ENCODE peak calls at places on chromosomes 12 and 14, in four cellular contexts. G is K562, J is GM12878, D is HepG2. H is an unnamed sample.

GRCh38 chr14:77467801-77468200 is 9.9 kb downstream of the AHSA1 start:
- DNase-seq in G (no peak), J (no peak), D (no peak), H (no peak)

GRCh38 chr14:68247867-68248266 is 428.3 kb downstream of the RAD51B start:
- DNase-seq in G (no peak), J (no peak), D (no peak), H (no peak)

GRCh38 chr14:37602605-37603453 is 7.4 kb downstream of the TTC6 start:
- DNase-seq in G (no peak), J (no peak), D (peak), H (no peak)

GRCh38 chr12:132886529-132887477 is 602 bp downstream of the CHFR start:
- DNase-seq in G (peak), J (no peak), D (peak), H (peak)

GRCh38 chr12:47689215-47689614 is 16.6 kb downstream of the RPAP3 start:
- DNase-seq in G (no peak), J (no peak), D (no peak), H (no peak)

GRCh38 chr12:123106640-123107359 is 44.1 kb downstream of the PITPNM2 start:
- DNase-seq in G (peak), J (no peak), D (no peak), H (no peak)

GRCh38 chr14:98598576-98598975 is 673.4 kb downstream of the BCL11B start:
- DNase-seq in G (no peak), J (no peak), D (no peak), H (no peak)

GRCh38 chr12:11863988-11864387 is 206.8 kb upstream of the BCL2L14 start:
- DNase-seq in G (no peak), J (no peak), D (no peak), H (no peak)

GRCh38 chr12:129486931-129487330 is 416.9 kb downstream of the TMEM132D start:
- DNase-seq in G (no peak), J (no peak), D (no peak), H (no peak)

GRCh38 chr12:101962486-101962885 is 85.1 kb downstream of the DRAM1 start:
- DNase-seq in G (no peak), J (no peak), D (no peak), H (no peak)

GRCh38 chr14:68782091-68782981 is 10.5 kb downstream of the ZFP36L1 start:
- DNase-seq in G (no peak), J (no peak), D (no peak), H (no peak)

GRCh38 chr14:68293404-68293803 is 473.8 kb downstream of the RAD51B start:
- DNase-seq in G (no peak), J (no peak), D (no peak), H (no peak)

GRCh38 chr12:87092421-87092820 is 836.2 kb upstream of the MGAT4C start:
- DNase-seq in G (no peak), J (no peak), D (no peak), H (no peak)

GRCh38 chr14:77151918-77152588 is 10.5 kb upstream of the ZDHHC22 start:
- DNase-seq in G (peak), J (no peak), D (no peak), H (no peak)

GRCh38 chr12:101243074-101243473 is 33.0 kb upstream of the SLC5A8 start:
- DNase-seq in G (no peak), J (no peak), D (no peak), H (no peak)

GRCh38 chr14:24694680-24695079 is 60.7 kb upstream of the GZMB start:
- DNase-seq in G (no peak), J (no peak), D (no peak), H (no peak)

GRCh38 chr14:94342334-94342934 is 19.3 kb upstream of the SERPINA6 start:
- DNase-seq in G (no peak), J (no peak), D (peak), H (no peak)

GRCh38 chr12:62799126-62799736 is 135.7 kb downstream of the PPM1H start:
- DNase-seq in G (peak), J (no peak), D (peak), H (peak)

GRCh38 chr12:127267128-127267527 is 999.8 kb upstream of the TMEM132C start:
- DNase-seq in G (no peak), J (no peak), D (no peak), H (no peak)

GRCh38 chr12:127263621-127264020 is 1003.3 kb upstream of the TMEM132C start:
- DNase-seq in G (no peak), J (no peak), D (no peak), H (no peak)

GRCh38 chr12:127260531-127260930 is 1006.4 kb upstream of the TMEM132C start:
- DNase-seq in G (no peak), J (no peak), D (no peak), H (no peak)

GRCh38 chr12:127260959-127261358 is 1006.0 kb upstream of the TMEM132C start:
- DNase-seq in G (no peak), J (no peak), D (no peak), H (no peak)

DNA sequence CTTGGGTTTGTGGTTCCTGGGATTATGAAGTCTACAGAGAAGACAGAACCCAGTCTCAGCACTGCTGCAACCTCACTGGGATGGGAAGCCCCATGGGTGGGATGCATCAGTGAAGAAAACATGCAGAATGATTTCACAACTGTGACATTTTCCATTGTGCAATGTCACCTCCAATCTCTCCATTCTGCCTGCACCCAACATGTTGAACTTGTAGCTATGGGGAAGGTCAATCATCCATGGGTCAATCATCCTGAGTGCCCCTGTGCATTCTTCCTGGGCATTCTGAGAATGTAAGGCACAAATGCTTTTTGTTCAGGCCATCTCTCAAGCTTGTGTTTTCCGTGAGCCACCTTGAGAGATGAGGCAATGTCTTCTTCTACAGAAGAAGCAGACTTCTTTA is 1004.3 kb upstream of the TMEM132C start:
- DNase-seq in G (no peak), J (no peak), D (no peak), H (no peak)
- TF ChIP-seq FOXM1 in G (no peak), J (no peak), D (no peak), H (no peak)

GRCh38 chr12:124919646-124920352 is 5.3 kb upstream of the UBC start:
- DNase-seq in G (no peak), J (peak), D (no peak), H (no peak)

GRCh38 chr12:124923906-124924734 is 9.7 kb upstream of the UBC start:
- DNase-seq in G (no peak), J (no peak), D (no peak), H (no peak)

GRCh38 chr12:124917841-124918621 is 3.6 kb upstream of the UBC start:
- DNase-seq in G (no peak), J (no peak), D (peak), H (no peak)

GRCh38 chr12:124920353-124920935 is 6.0 kb upstream of the UBC start:
- DNase-seq in G (no peak), J (no peak), D (no peak), H (no peak)

GRCh38 chr12:124921200-124922008 is 7.0 kb upstream of the UBC start:
- DNase-seq in G (peak), J (peak), D (peak), H (no peak)
- TF ChIP-seq TARDBP in G (no peak), J (peak), D (no peak), H (no peak)

GRCh38 chr14:103845327-103845726 is 2.0 kb downstream of the PPP1R13B start:
- DNase-seq in G (no peak), J (no peak), D (no peak), H (no peak)

GRCh38 chr14:103846008-103846568 is 1.3 kb downstream of the PPP1R13B start:
- DNase-seq in G (no peak), J (no peak), D (no peak), H (no peak)

GRCh38 chr14:103847954-103848719 is 762 bp upstream of the PPP1R13B start:
- DNase-seq in G (peak), J (no peak), D (peak), H (no peak)

GRCh38 chr14:103847439-103847953 is at the start of gene PPP1R13B:
- DNase-seq in G (peak), J (peak), D (peak), H (peak)

GRCh38 chr14:103846569-103847438 is 571 bp downstream of the PPP1R13B start:
- DNase-seq in G (no peak), J (no peak), D (no peak), H (peak)
- TF ChIP-seq BHLHE40 in G (no peak), J (no peak), D (no peak), H (no peak)

GRCh38 chr12:114732426-114733030 is 48.6 kb upstream of the TBX3 start:
- DNase-seq in G (no peak), J (no peak), D (peak), H (no peak)
- TF ChIP-seq FOXM1 in G (no peak), J (no peak), D (no peak), H (no peak)

DNA sequence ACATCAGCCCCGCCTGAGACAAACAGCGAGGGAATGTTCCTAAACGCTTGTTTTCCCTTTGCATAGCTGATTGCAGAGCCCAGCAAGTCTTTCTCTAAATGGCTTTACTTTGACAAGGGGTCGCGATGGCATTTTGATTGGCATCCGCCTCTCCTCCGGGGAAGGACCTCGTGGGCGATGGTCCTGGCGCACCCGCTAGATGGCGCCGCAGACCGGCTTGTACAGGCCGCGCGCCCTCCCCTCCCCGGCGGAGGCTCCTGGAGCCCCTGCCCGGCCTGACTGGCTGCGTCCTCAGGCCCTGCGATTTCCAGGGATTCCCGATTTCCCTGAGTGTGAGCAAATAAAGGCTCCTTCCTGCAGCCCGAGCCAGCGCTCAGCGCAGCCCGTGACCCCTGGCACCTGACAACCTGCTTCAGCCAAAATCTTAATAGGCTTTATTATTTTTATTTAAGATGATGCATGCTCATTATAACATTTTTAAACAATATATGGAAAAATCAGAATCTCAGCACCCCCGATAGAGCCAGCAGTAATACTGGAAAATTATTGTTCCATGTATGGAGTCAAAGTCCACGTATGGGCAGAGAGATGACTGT is 468.3 kb downstream of the AACS start:
- DNase-seq in G (peak), J (no peak), D (peak), H (peak)
- TF ChIP-seq TARDBP in G (no peak), J (no peak), D (no peak), H (no peak)

GRCh38 chr12:13282861-13283260 is 86.3 kb downstream of the EMP1 start:
- DNase-seq in G (no peak), J (no peak), D (no peak), H (no peak)
- TF ChIP-seq BHLHE40 in G (no peak), J (no peak), D (no peak), H (no peak)

H was measured in HEK293T.